ENCODE peak calls at places on chromosomes 6 and 20, in six cellular contexts. K is AG04450; H is cardiac muscle cell; G is GM10248; R is CD8-positive, alpha-beta T cell; T is SK-N-SH. S is an unnamed sample.

GRCh38 chr6:160523223-160523622 is 140.9 kb downstream of the LPA start:
- DNase-seq in T (no peak), H (no peak), G (no peak), R (no peak), K (no peak), S (no peak)

GRCh38 chr6:31543639-31544038 is 1.8 kb upstream of the DDX39B start:
- DNase-seq in K (no peak), T (no peak), G (no peak), H (no peak), R (no peak), S (no peak)

GRCh38 chr20:43752561-43753301 is 25.9 kb upstream of the GTSF1L start:
- DNase-seq in K (no peak), G (peak; percentile 67), T (no peak), R (no peak), H (no peak), S (no peak)

GRCh38 chr6:81696505-81696904 is 56.0 kb downstream of the TENT5A start:
- DNase-seq in R (no peak), K (no peak), T (no peak), H (no peak), G (no peak), S (no peak)

GRCh38 chr6:168195712-168196111 is 116.7 kb upstream of the FRMD1 start:
- DNase-seq in T (peak; percentile 9), K (no peak), H (no peak), G (no peak), R (no peak), S (no peak)

GRCh38 chr20:25723975-25724374 is 27.3 kb upstream of the ZNF337 start:
- DNase-seq in T (no peak), K (no peak), H (no peak), R (no peak), G (no peak), S (no peak)

GRCh38 chr20:3981132-3981452 is 34.3 kb downstream of the RNF24 start:
- DNase-seq in T (no peak), H (no peak), G (no peak), R (no peak), K (no peak), S (no peak)

GRCh38 chr6:149015877-149016525 is 269.2 kb downstream of the UST start:
- DNase-seq in K (no peak), G (no peak), T (no peak), H (no peak), R (no peak), S (no peak)

GRCh38 chr6:154932562-154933027 is 62.5 kb upstream of the TIAM2 start:
- DNase-seq in G (no peak), H (no peak), R (no peak), T (peak; percentile 38), K (peak; percentile 45), S (no peak)

DNA sequence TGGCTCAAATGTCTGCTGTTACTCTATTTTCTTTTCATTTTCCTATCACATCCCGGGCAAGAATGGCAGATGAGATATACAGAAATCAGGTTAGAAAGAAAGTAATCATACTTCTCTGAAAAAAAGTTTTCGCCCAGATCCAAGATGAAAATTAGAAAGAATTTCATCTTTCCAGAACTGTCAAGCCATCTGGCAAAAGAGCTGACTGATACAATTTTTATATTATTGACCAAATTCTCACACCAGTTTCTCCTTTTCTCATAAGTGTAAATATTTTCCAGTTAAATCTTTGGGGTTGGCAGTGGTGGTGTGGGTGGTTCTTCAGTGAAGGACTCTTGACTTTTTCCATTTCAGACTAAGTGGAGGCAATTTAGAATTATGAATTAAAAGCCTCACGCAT is 371.9 kb downstream of the CD83 start:
- DNase-seq in G (no peak), R (no peak), T (no peak), H (no peak), K (no peak), S (no peak)
- TF ChIP-seq CTCF in G (no peak), R (no peak), T (no peak), H (no peak), K (no peak), S (no peak)

DNA sequence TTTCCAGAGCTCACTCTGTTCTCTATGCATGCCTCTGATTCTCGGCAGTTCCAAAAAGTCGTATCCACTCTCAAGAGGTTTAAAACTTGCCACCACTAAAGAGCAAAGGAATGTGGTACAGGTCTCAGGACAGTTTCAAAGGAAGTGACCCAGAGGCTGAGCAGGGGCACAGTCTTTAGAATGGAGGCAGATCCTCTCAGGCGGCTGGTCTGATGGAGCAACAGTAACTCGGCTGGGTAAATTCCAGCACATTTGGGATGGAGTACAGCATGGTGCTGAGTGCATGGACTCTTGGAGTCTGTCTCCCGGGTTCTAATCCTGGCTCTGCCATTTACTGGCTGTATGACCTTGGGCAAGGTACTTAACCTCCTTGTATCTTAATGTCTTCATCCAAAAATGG is 88.1 kb upstream of the BACH2 start:
- DNase-seq in H (no peak), T (no peak), K (no peak), R (no peak), G (no peak), S (no peak)
- TF ChIP-seq CTCF in H (no peak), T (no peak), K (no peak), R (no peak), G (no peak), S (no peak)

GRCh38 chr6:89242574-89243330 is 25.6 kb upstream of the GABRR1 start:
- DNase-seq in G (peak; percentile 30), K (peak; percentile 34), H (peak; percentile 64), T (peak; percentile 61), R (no peak), S (peak; percentile 44)
- TF ChIP-seq CTCF in G (peak; percentile 49), K (peak; percentile 70), H (peak; percentile 57), T (peak; percentile 69), R (peak; percentile 35), S (peak; percentile 60)

DNA sequence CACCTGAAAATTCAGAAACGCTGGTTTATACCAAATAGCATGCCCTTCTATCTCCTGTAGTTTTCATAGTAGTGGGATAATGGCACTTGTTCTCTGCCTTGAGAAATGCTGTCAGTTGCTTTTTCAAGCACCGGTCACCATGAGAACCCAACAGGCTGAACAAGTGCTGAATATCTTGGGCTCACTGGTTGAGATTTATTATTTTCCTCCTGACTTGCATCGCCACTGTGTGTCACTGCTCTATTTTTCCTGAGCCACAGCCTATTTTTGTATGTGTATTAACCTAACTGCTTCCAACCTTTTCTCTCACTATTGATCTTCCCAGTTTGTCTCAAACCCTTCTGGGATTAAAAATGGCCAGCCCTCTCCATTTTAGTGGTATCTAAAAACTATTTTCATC is 71.9 kb downstream of the OPN5 start:
- DNase-seq in K (no peak), T (no peak), G (no peak), H (peak; percentile 40), R (no peak), S (no peak)
- TF ChIP-seq CTCF in K (no peak), T (no peak), G (no peak), H (no peak), R (no peak), S (no peak)

DNA sequence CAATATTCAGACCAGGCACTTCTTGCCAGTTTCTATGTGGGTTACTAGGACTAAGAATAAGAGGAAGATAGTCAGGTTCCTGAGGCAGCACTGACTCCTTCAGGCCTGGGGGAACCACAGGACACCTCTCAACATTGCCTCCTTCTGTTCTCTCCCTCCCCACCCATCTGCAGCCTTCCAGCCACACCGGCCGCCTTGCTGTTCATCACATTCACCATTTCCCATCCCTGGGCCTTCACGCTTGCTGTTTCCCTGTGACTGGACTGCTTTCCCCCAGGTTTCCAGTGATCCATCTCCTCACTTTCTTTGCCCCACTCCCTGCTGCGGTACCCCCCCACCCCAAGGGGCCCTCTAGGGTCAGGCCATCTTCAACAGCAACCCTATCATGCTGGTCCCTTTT is 69.2 kb upstream of the SIRPA start:
- DNase-seq in G (no peak), K (no peak), H (no peak), T (no peak), R (no peak), S (no peak)
- TF ChIP-seq CTCF in G (no peak), K (no peak), H (no peak), T (no peak), R (no peak), S (no peak)

GRCh38 chr6:145138469-145139185 is 596.7 kb downstream of the EPM2A start:
- DNase-seq in K (no peak), G (no peak), H (peak; percentile 23), R (no peak), T (no peak), S (no peak)

GRCh38 chr6:145139451-145139850 is 595.9 kb downstream of the EPM2A start:
- DNase-seq in T (peak; percentile 4), G (no peak), R (no peak), K (no peak), H (peak; percentile 38), S (no peak)

GRCh38 chr6:145139895-145140294 is 595.4 kb downstream of the EPM2A start:
- DNase-seq in G (no peak), R (no peak), T (peak; percentile 20), H (no peak), K (no peak), S (no peak)

GRCh38 chr6:145135702-145136101 is 599.6 kb downstream of the EPM2A start:
- DNase-seq in K (no peak), H (no peak), R (no peak), T (no peak), G (no peak), S (no peak)

GRCh38 chr6:145137425-145137824 is 597.9 kb downstream of the EPM2A start:
- DNase-seq in H (peak; percentile 24), R (no peak), T (no peak), K (no peak), G (no peak), S (no peak)
- TF ChIP-seq CTCF in H (no peak), R (no peak), T (peak; percentile 46), K (peak; percentile 20), G (no peak), S (no peak)

GRCh38 chr6:39090036-39090435 is 24.9 kb downstream of the SAYSD1 start:
- DNase-seq in T (no peak), R (no peak), K (no peak), G (no peak), H (no peak), S (no peak)

GRCh38 chr6:39086711-39087110 is 28.3 kb downstream of the SAYSD1 start:
- DNase-seq in H (no peak), R (no peak), K (no peak), G (no peak), T (no peak), S (no peak)

GRCh38 chr6:39087197-39087596 is 27.8 kb downstream of the SAYSD1 start:
- DNase-seq in K (no peak), G (no peak), T (no peak), R (no peak), H (no peak), S (no peak)

GRCh38 chr6:39086294-39086693 is 28.7 kb downstream of the SAYSD1 start:
- DNase-seq in T (no peak), H (no peak), G (peak; percentile 79), R (no peak), K (no peak), S (no peak)

GRCh38 chr6:39088331-39088730 is 26.7 kb downstream of the SAYSD1 start:
- DNase-seq in G (no peak), K (peak; percentile 55), H (peak; percentile 94), R (no peak), T (no peak), S (no peak)
- TF ChIP-seq CTCF in G (no peak), K (peak; percentile 72), H (peak; percentile 62), R (no peak), T (peak; percentile 29), S (peak; percentile 30)

GRCh38 chr6:136034422-136034821 is 182.9 kb downstream of the PDE7B start:
- DNase-seq in R (no peak), G (no peak), K (no peak), H (no peak), T (no peak), S (no peak)
- TF ChIP-seq CTCF in R (no peak), G (no peak), K (no peak), H (no peak), T (peak; percentile 6), S (no peak)

S was measured in D721Med.